ENCODE peak calls at places on chromosomes 13 and 19, in ten cellular contexts. V is activated CD4-positive, alpha-beta T cell treated with anti-CD3 and anti-CD28 coated beads, Interleukin-2, amount 10 ng/mL, durations not matched to agents 7 days and 5 days; J is head of caudate nucleus; F is cardiac fibroblast; Z is omental fat pad; P is NCI-H510A; D is left cardiac atrium; T is activated T-cell treated with anti-CD3 and anti-CD28 coated beads, Interleukin-2, amount 50 U/mL, for 24 hours; L is stimulated activated CD8-positive, alpha-beta memory T cell treated with anti-CD3 and anti-CD28 coated beads, Interleukin-7, amount 100 ng/mL, for 24 hours; E is tibial nerve. O is an unnamed sample.

GRCh38 chr13:35714096-35714495 is 237.6 kb upstream of the MAB21L1 start:
- DNase-seq in J (no peak), L (no peak), P (no peak), V (no peak), Z (no peak), D (no peak), E (no peak), T (no peak), F (no peak), O (no peak)

GRCh38 chr13:33270906-33271538 is 14.5 kb downstream of the STARD13 start:
- DNase-seq in F (peak; percentile 47), J (no peak), L (no peak), E (no peak), Z (no peak), P (no peak), D (no peak), T (no peak), V (no peak), O (no peak)

GRCh38 chr19:16587031-16588023 is 15.1 kb upstream of the SLC35E1 start:
- DNase-seq in P (peak; percentile 27), E (peak; percentile 32), V (peak; percentile 72), T (peak; percentile 72), D (no peak), F (no peak), J (peak; percentile 62), L (no peak), Z (no peak), O (peak; percentile 77)

GRCh38 chr19:45153339-45154063 is 7.3 kb downstream of the NKPD1 start:
- DNase-seq in F (peak; percentile 61), Z (no peak), P (no peak), D (peak; percentile 63), L (no peak), V (peak; percentile 34), J (peak; percentile 69), T (peak; percentile 68), E (no peak), O (no peak)

GRCh38 chr19:28292822-28293500 is 920.0 kb downstream of the UQCRFS1 start:
- DNase-seq in V (no peak), E (no peak), F (no peak), P (no peak), J (no peak), L (no peak), T (no peak), D (no peak), Z (no peak), O (no peak)

GRCh38 chr19:33175886-33176669 is 18.1 kb upstream of the LRP3 start:
- DNase-seq in D (peak; percentile 43), J (peak; percentile 45), Z (no peak), F (peak; percentile 50), V (peak; percentile 33), L (peak; percentile 10), P (peak; percentile 42), E (no peak), T (no peak), O (no peak)

GRCh38 chr13:98528663-98529064 is 48.2 kb downstream of the STK24 start:
- DNase-seq in J (no peak), L (no peak), E (no peak), F (peak; percentile 26), T (peak; percentile 59), Z (no peak), P (no peak), V (no peak), D (peak; percentile 74), O (peak; percentile 31)

GRCh38 chr13:71316964-71317363 is 550.0 kb downstream of the DACH1 start:
- DNase-seq in Z (no peak), T (no peak), L (no peak), D (no peak), P (peak; percentile 1), J (no peak), F (no peak), V (no peak), E (no peak), O (no peak)

GRCh38 chr19:11577451-11578341 is at the start of gene ACP5:
- DNase-seq in P (no peak), F (no peak), L (no peak), T (no peak), D (no peak), Z (no peak), V (no peak), E (no peak), J (no peak), O (no peak)

GRCh38 chr13:29905845-29906244 is 55.4 kb upstream of the UBL3 start:
- DNase-seq in V (no peak), P (no peak), F (peak; percentile 76), Z (no peak), D (no peak), E (no peak), T (no peak), L (no peak), J (no peak), O (no peak)

GRCh38 chr13:94704347-94705080 is 7.8 kb downstream of the SOX21 start:
- DNase-seq in P (no peak), Z (no peak), J (no peak), F (no peak), L (no peak), T (no peak), E (no peak), V (no peak), D (no peak), O (no peak)

GRCh38 chr13:32381539-32381938 is 46.4 kb downstream of the N4BP2L1 start:
- DNase-seq in J (no peak), V (peak; percentile 35), E (no peak), P (no peak), T (no peak), D (no peak), L (no peak), F (peak; percentile 69), Z (no peak), O (no peak)

GRCh38 chr13:100365678-100366077 is 222.9 kb downstream of the GGACT start:
- DNase-seq in F (no peak), P (no peak), D (no peak), T (no peak), V (no peak), J (no peak), L (no peak), E (no peak), Z (no peak), O (no peak)

GRCh38 chr13:93227906-93228801 is 1.5 kb downstream of the GPC6 start:
- DNase-seq in J (peak; percentile 76), P (peak; percentile 73), T (no peak), L (no peak), V (no peak), Z (no peak), D (peak; percentile 51), E (peak; percentile 22), F (peak; percentile 93), O (no peak)

GRCh38 chr13:66468656-66469055 is 761.5 kb downstream of the PCDH9 start:
- DNase-seq in Z (no peak), T (no peak), D (no peak), F (no peak), V (no peak), E (no peak), L (no peak), J (no peak), P (no peak), O (no peak)

GRCh38 chr19:38784224-38784623 is 4.8 kb upstream of the LGALS7B start:
- DNase-seq in V (no peak), E (no peak), L (no peak), P (no peak), D (no peak), J (no peak), T (no peak), F (peak; percentile 34), Z (no peak), O (no peak)

GRCh38 chr19:57406516-57407123 is 4.3 kb upstream of the ZNF17 start:
- DNase-seq in V (peak; percentile 74), T (peak; percentile 76), F (peak; percentile 69), Z (peak; percentile 25), D (peak; percentile 70), E (no peak), J (peak; percentile 75), L (peak; percentile 29), P (no peak), O (peak; percentile 68)

GRCh38 chr13:100214886-100215285 is 126.0 kb downstream of the PCCA start:
- DNase-seq in L (no peak), D (no peak), F (peak; percentile 72), V (no peak), E (no peak), P (no peak), Z (no peak), J (no peak), T (no peak), O (no peak)

GRCh38 chr13:26508885-26509284 is 48.6 kb upstream of the WASF3 start:
- DNase-seq in J (no peak), E (peak; percentile 76), V (no peak), Z (peak; percentile 79), P (no peak), F (peak; percentile 86), D (peak; percentile 83), T (no peak), L (no peak), O (no peak)

GRCh38 chr13:37878496-37878895 is 8.9 kb upstream of the TRPC4 start:
- DNase-seq in V (no peak), J (no peak), L (no peak), E (no peak), D (no peak), T (no peak), F (peak; percentile 15), P (no peak), Z (no peak), O (no peak)

GRCh38 chr13:100095498-100095897 is 6.6 kb downstream of the PCCA start:
- DNase-seq in V (no peak), L (no peak), D (no peak), J (no peak), F (no peak), P (no peak), T (no peak), E (no peak), Z (no peak), O (no peak)

GRCh38 chr19:17488593-17489391 is 18.5 kb downstream of the SLC27A1 start:
- DNase-seq in D (peak; percentile 81), Z (peak; percentile 46), F (no peak), T (peak; percentile 83), P (peak; percentile 16), J (no peak), E (no peak), V (no peak), L (peak; percentile 69), O (no peak)

GRCh38 chr19:19873381-19873780 is 7.7 kb downstream of the ZNF253 start:
- DNase-seq in P (no peak), V (no peak), T (no peak), F (no peak), L (no peak), Z (no peak), D (no peak), J (no peak), E (no peak), O (no peak)

GRCh38 chr19:3361384-3362216 is 4.8 kb upstream of the NFIC start:
- DNase-seq in E (no peak), J (no peak), T (peak; percentile 42), F (no peak), D (no peak), L (no peak), V (no peak), P (no peak), Z (no peak), O (no peak)

GRCh38 chr19:57830071-57830602 is at the start of gene ZNF587B:
- DNase-seq in L (peak; percentile 24), V (peak; percentile 18), J (peak; percentile 83), T (peak; percentile 53), F (peak; percentile 90), D (peak; percentile 77), P (no peak), E (no peak), Z (peak; percentile 60), O (no peak)

GRCh38 chr13:83765796-83766195 is 116.5 kb downstream of the SLITRK1 start:
- DNase-seq in V (no peak), Z (no peak), D (no peak), F (no peak), J (peak; percentile 48), P (no peak), T (no peak), E (no peak), L (no peak), O (no peak)

GRCh38 chr13:110438211-110438610 is 123.3 kb downstream of the RAB20 start:
- DNase-seq in P (no peak), L (no peak), Z (no peak), F (no peak), V (no peak), D (no peak), E (no peak), T (no peak), J (no peak), O (no peak)

GRCh38 chr19:3175761-3176714 is 2.5 kb upstream of the S1PR4 start:
- DNase-seq in D (no peak), L (no peak), F (peak; percentile 76), Z (no peak), E (no peak), T (peak; percentile 52), J (no peak), P (no peak), V (peak; percentile 30), O (no peak)